ENCODE peak calls at places on chromosomes 12 and 14, in four cellular contexts. One of them, this sample, is unnamed.

GRCh38 chr12:103947871-103948555 is 17.7 kb upstream of the TDG start:
- DNase-seq in SK-N-SH: no peak
- DNase-seq in K562: no peak
- DNase-seq in HepG2: no peak
- DNase-seq in this sample: no peak

GRCh38 chr14:94768521-94769412 is 1.1 kb downstream of the GSC start:
- DNase-seq in SK-N-SH: no peak
- DNase-seq in K562: no peak
- DNase-seq in HepG2: no peak
- DNase-seq in this sample: peak; percentile 36

GRCh38 chr12:116284401-116284800 is 6.9 kb upstream of the MED13L start:
- DNase-seq in SK-N-SH: no peak
- DNase-seq in K562: no peak
- DNase-seq in HepG2: no peak
- DNase-seq in this sample: peak; percentile 83

GRCh38 chr14:90726656-90727055 is 89.6 kb downstream of the TTC7B start:
- DNase-seq in SK-N-SH: no peak
- DNase-seq in K562: no peak
- DNase-seq in HepG2: no peak
- DNase-seq in this sample: peak; percentile 30

GRCh38 chr12:5789469-5789968 is 155.5 kb downstream of the ANO2 start:
- DNase-seq in SK-N-SH: no peak
- DNase-seq in K562: no peak
- DNase-seq in HepG2: no peak
- DNase-seq in this sample: no peak

GRCh38 chr14:91778217-91778616 is 46.3 kb upstream of the CATSPERB start:
- DNase-seq in SK-N-SH: no peak
- DNase-seq in K562: no peak
- DNase-seq in HepG2: no peak
- DNase-seq in this sample: no peak

GRCh38 chr12:112524676-112525425 is 106.1 kb downstream of the PTPN11 start:
- DNase-seq in SK-N-SH: no peak
- DNase-seq in K562: no peak
- DNase-seq in HepG2: no peak
- DNase-seq in this sample: no peak

GRCh38 chr14:68377459-68377858 is 415.4 kb downstream of the ZFP36L1 start:
- DNase-seq in SK-N-SH: no peak
- DNase-seq in K562: peak; percentile 60
- DNase-seq in HepG2: peak; percentile 92
- DNase-seq in this sample: peak; percentile 46

GRCh38 chr12:2265461-2266167 is 212.8 kb downstream of the CACNA1C start:
- DNase-seq in SK-N-SH: peak; percentile 50
- DNase-seq in K562: no peak
- DNase-seq in HepG2: no peak
- DNase-seq in this sample: no peak

GRCh38 chr14:44626423-44626822 is 119.3 kb upstream of the FSCB start:
- DNase-seq in SK-N-SH: no peak
- DNase-seq in K562: no peak
- DNase-seq in HepG2: peak; percentile 0
- DNase-seq in this sample: no peak

GRCh38 chr14:36939265-36939664 is 233.1 kb downstream of the SLC25A21 start:
- DNase-seq in SK-N-SH: no peak
- DNase-seq in K562: no peak
- DNase-seq in HepG2: no peak
- DNase-seq in this sample: no peak

GRCh38 chr12:117019866-117020265 is 79.3 kb downstream of the TESC start:
- DNase-seq in SK-N-SH: no peak
- DNase-seq in K562: no peak
- DNase-seq in HepG2: no peak
- DNase-seq in this sample: no peak

GRCh38 chr14:105090493-105091334 is 25.5 kb upstream of the GPR132 start:
- DNase-seq in SK-N-SH: peak; percentile 87
- DNase-seq in K562: peak; percentile 74
- DNase-seq in HepG2: peak; percentile 79
- DNase-seq in this sample: peak; percentile 67

GRCh38 chr14:65267856-65268255 is 144.7 kb upstream of the FUT8 start:
- DNase-seq in SK-N-SH: no peak
- DNase-seq in K562: no peak
- DNase-seq in HepG2: no peak
- DNase-seq in this sample: no peak

GRCh38 chr14:88323520-88324199 is 591 bp upstream of the KCNK10 start:
- DNase-seq in SK-N-SH: peak; percentile 82
- DNase-seq in K562: no peak
- DNase-seq in HepG2: no peak
- DNase-seq in this sample: no peak

GRCh38 chr12:99024191-99024590 is 379.1 kb downstream of the APAF1 start:
- DNase-seq in SK-N-SH: no peak
- DNase-seq in K562: no peak
- DNase-seq in HepG2: no peak
- DNase-seq in this sample: no peak

GRCh38 chr14:103284574-103285467 is 49.2 kb upstream of the EIF5 start:
- DNase-seq in SK-N-SH: no peak
- DNase-seq in K562: no peak
- DNase-seq in HepG2: peak; percentile 32
- DNase-seq in this sample: no peak

GRCh38 chr12:131380220-131380957 is 330.5 kb upstream of the SFSWAP start:
- DNase-seq in SK-N-SH: no peak
- DNase-seq in K562: no peak
- DNase-seq in HepG2: no peak
- DNase-seq in this sample: no peak

GRCh38 chr12:121538699-121539061 is 42.1 kb downstream of the KDM2B start:
- DNase-seq in SK-N-SH: no peak
- DNase-seq in K562: no peak
- DNase-seq in HepG2: peak; percentile 75
- DNase-seq in this sample: no peak

GRCh38 chr14:105937253-105938054 is 411.1 kb downstream of the TMEM121 start:
- DNase-seq in SK-N-SH: no peak
- DNase-seq in K562: no peak
- DNase-seq in HepG2: no peak
- DNase-seq in this sample: no peak

GRCh38 chr12:38279756-38280155 is 36.8 kb upstream of the ALG10B start:
- DNase-seq in SK-N-SH: no peak
- DNase-seq in K562: no peak
- DNase-seq in HepG2: no peak
- DNase-seq in this sample: no peak

GRCh38 chr12:49330032-49330619 is 6.9 kb downstream of the C1QL4 start:
- DNase-seq in SK-N-SH: no peak
- DNase-seq in K562: no peak
- DNase-seq in HepG2: no peak
- DNase-seq in this sample: no peak

GRCh38 chr12:80262372-80263170 is 163.2 kb downstream of the OTOGL start:
- DNase-seq in SK-N-SH: no peak
- DNase-seq in K562: no peak
- DNase-seq in HepG2: no peak
- DNase-seq in this sample: no peak

GRCh38 chr12:109726511-109727038 is 12.9 kb downstream of the FAM222A start:
- DNase-seq in SK-N-SH: peak; percentile 15
- DNase-seq in K562: no peak
- DNase-seq in HepG2: no peak
- DNase-seq in this sample: no peak

GRCh38 chr12:45223868-45224267 is 8.0 kb downstream of the ANO6 start:
- DNase-seq in SK-N-SH: no peak
- DNase-seq in K562: no peak
- DNase-seq in HepG2: no peak
- DNase-seq in this sample: no peak

GRCh38 chr14:75339059-75339458 is 60.4 kb downstream of the FOS start:
- DNase-seq in SK-N-SH: no peak
- DNase-seq in K562: no peak
- DNase-seq in HepG2: no peak
- DNase-seq in this sample: no peak

GRCh38 chr12:123655420-123655819 is 15.5 kb upstream of the TCTN2 start:
- DNase-seq in SK-N-SH: no peak
- DNase-seq in K562: no peak
- DNase-seq in HepG2: no peak
- DNase-seq in this sample: no peak

GRCh38 chr14:103848720-103849077 is 1.3 kb upstream of the PPP1R13B start:
- DNase-seq in SK-N-SH: no peak
- DNase-seq in K562: no peak
- DNase-seq in HepG2: no peak
- DNase-seq in this sample: no peak

DNA sequence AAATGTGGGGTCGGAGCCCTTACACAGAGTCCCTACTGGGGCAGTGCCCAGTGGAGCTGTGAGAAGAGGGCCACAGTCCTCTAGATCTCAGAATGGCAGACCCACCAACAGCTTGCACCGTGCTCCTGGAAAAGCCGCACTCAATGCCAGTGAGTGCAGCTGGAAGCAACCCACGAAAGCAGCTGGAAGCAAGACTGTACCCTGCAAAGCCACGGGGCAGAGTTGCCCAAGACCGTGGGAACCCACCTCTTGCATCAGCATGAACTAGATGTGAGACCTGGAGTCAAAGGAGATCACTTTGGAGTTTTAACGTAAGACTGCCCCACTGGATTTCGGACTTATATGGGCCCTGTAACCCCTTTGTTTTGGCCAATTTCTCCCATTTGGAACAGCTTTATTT is 12.3 kb downstream of the GTF2A1 start:
- DNase-seq in SK-N-SH: no peak
- DNase-seq in K562: no peak
- DNase-seq in HepG2: no peak
- DNase-seq in this sample: no peak
- TF ChIP-seq GABPA in SK-N-SH: no peak
- TF ChIP-seq GABPA in K562: no peak
- TF ChIP-seq GABPA in HepG2: no peak
- TF ChIP-seq GABPA in this sample: no peak

DNA sequence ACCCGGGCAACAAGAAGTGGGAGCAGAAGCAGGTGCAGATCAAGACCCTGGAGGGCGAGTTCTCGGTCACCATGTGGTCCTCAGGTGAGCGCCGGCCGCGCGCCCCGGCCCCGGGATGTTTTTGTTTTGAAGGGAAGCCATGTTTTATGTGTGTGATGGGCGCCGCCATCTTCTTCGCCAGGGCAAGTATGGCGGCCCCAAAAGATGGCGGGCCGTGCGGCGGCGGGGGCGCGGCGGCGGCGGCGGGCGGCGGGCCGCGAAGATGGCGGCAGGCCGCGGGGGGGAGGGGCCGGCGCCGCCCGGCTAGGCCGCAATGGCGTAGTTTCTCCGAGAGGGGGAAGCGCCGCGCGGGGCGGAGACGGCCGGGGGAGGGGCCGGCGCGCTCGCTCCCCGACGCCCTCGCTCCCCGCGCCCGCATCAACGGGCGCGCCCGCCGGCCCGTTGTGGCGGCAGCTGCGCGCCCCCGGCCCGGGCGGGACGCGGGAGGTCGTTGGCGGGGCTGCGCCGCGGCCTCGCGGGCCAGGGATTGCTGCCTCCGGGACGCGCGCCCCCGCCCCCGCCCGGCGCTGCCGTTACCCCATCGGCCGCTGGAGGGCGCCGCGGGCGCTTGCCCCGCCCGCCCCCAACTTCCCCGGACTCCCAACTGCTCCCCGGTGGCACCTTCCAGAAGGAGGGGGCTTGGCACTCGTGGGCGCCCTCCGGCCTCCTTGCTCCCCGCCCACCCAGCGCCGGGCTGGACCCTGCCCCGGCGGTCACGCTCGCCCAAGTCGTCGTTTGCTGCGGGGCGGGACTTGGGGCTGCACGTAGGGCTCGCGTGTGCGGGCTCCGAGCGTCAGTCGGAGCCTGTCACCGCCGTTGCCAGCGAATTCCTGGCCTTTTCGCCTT is 1.1 kb downstream of the YY1 start:
- DNase-seq in SK-N-SH: peak; percentile 92
- DNase-seq in K562: peak; percentile 81
- DNase-seq in HepG2: peak; percentile 75
- DNase-seq in this sample: peak; percentile 75
- H3K4me3 ChIP-seq in SK-N-SH: peak overlapping the region; percentile 94
- H3K4me3 ChIP-seq in K562: peak overlapping the region; percentile 96
- H3K4me3 ChIP-seq in HepG2: peak overlapping the region; percentile 96
- H3K4me3 ChIP-seq in this sample: peak overlapping the region; percentile 84

DNA sequence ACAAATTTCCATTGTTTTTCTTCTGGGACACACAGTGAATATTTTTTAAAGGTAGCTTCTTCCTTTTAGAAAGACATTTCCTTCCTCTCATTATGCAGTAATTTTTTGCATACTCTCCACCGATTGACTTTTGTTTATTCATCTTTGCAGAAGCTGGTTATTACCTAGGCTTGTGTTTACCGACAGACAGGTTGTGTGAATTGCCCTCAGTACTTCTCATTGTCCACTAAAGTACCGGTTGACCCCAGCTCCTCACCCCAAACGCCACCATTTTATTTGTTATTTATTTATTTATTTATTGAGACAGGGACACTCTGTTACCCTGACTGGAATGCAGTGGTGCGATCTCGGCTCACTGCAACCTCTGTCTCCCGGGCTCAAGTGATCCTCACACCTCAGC is 63.4 kb upstream of the MYL2 start:
- DNase-seq in SK-N-SH: no peak
- DNase-seq in K562: no peak
- DNase-seq in HepG2: no peak
- DNase-seq in this sample: no peak
- TF ChIP-seq POLR2AphosphoS5 in SK-N-SH: no peak
- TF ChIP-seq POLR2AphosphoS5 in K562: no peak
- TF ChIP-seq POLR2AphosphoS5 in HepG2: no peak
- TF ChIP-seq POLR2AphosphoS5 in this sample: no peak

GRCh38 chr14:52048132-52048531 is 20.7 kb downstream of the NID2 start:
- DNase-seq in SK-N-SH: no peak
- DNase-seq in K562: no peak
- DNase-seq in HepG2: no peak
- DNase-seq in this sample: no peak
- TF ChIP-seq GABPA in SK-N-SH: no peak
- TF ChIP-seq GABPA in K562: no peak
- TF ChIP-seq GABPA in HepG2: no peak
- TF ChIP-seq GABPA in this sample: no peak

GRCh38 chr12:69585189-69586062 is at the start of gene CCT2:
- DNase-seq in SK-N-SH: peak; percentile 95
- DNase-seq in K562: peak; percentile 96
- DNase-seq in HepG2: peak; percentile 90
- DNase-seq in this sample: peak; percentile 96

GRCh38 chr12:69583203-69583602 is 2.1 kb upstream of the CCT2 start:
- DNase-seq in SK-N-SH: no peak
- DNase-seq in K562: peak; percentile 70
- DNase-seq in HepG2: peak; percentile 24
- DNase-seq in this sample: no peak

GRCh38 chr12:69588527-69588926 is 3.3 kb downstream of the CCT2 start:
- DNase-seq in SK-N-SH: no peak
- DNase-seq in K562: no peak
- DNase-seq in HepG2: no peak
- DNase-seq in this sample: no peak

DNA sequence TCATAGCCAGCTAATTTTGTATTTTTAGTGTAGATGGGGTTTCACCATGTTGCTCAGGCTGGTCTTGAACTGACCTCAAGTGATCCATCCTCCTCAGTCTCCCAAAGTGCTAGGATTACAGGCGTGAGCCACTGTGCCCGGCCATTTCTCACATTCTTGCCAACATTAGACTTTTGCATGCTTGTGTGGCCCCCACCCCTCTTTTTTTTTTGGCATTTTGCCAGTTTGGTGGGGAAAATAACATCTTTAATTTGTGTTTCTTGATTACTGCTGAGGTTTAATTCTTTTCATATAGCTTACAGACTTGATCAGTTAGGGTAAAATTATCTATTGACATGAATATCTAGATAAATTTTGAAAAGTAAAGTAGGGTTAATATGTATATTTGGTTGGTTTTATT is 3.8 kb downstream of the CCT2 start:
- DNase-seq in SK-N-SH: no peak
- DNase-seq in K562: no peak
- DNase-seq in HepG2: no peak
- DNase-seq in this sample: no peak
- H3K4me3 ChIP-seq in SK-N-SH: no peak overlapping the region
- H3K4me3 ChIP-seq in K562: no peak overlapping the region
- H3K4me3 ChIP-seq in HepG2: no peak overlapping the region
- H3K4me3 ChIP-seq in this sample: no peak overlapping the region